ENCODE peak calls at places on chromosomes 2 and 18, in eight cellular contexts. One of them, this sample, is unnamed.

GRCh38 chr2:31318360-31319336 is 84.7 kb downstream of the EHD3 start:
- DNase-seq in ecto neural progenitor cell: no peak
- DNase-seq in small intestine: no peak
- DNase-seq in lower lobe of right lung: peak; percentile 46
- DNase-seq in NCI-H1105: no peak
- DNase-seq in NCI-H1436: no peak
- DNase-seq in NAMALWA: peak; percentile 63
- DNase-seq in NCI-H510A treated with DMSO at 0.1 percent for 48 hours: no peak
- DNase-seq in this sample: no peak

GRCh38 chr18:56115072-56116038 is 523.0 kb downstream of the TXNL1 start:
- DNase-seq in ecto neural progenitor cell: no peak
- DNase-seq in small intestine: no peak
- DNase-seq in lower lobe of right lung: no peak
- DNase-seq in NCI-H1105: no peak
- DNase-seq in NCI-H1436: no peak
- DNase-seq in NAMALWA: no peak
- DNase-seq in NCI-H510A treated with DMSO at 0.1 percent for 48 hours: no peak
- DNase-seq in this sample: no peak

GRCh38 chr2:194346189-194346588 is 1310.8 kb upstream of the SLC39A10 start:
- DNase-seq in ecto neural progenitor cell: no peak
- DNase-seq in small intestine: no peak
- DNase-seq in lower lobe of right lung: no peak
- DNase-seq in NCI-H1105: peak; percentile 38
- DNase-seq in NCI-H1436: peak; percentile 70
- DNase-seq in NAMALWA: no peak
- DNase-seq in NCI-H510A treated with DMSO at 0.1 percent for 48 hours: no peak
- DNase-seq in this sample: no peak

GRCh38 chr18:79485788-79486355 is 90.1 kb downstream of the NFATC1 start:
- DNase-seq in ecto neural progenitor cell: no peak
- DNase-seq in small intestine: no peak
- DNase-seq in lower lobe of right lung: no peak
- DNase-seq in NCI-H1105: no peak
- DNase-seq in NCI-H1436: no peak
- DNase-seq in NAMALWA: no peak
- DNase-seq in NCI-H510A treated with DMSO at 0.1 percent for 48 hours: no peak
- DNase-seq in this sample: no peak

GRCh38 chr18:72235422-72235821 is 308.7 kb downstream of the CBLN2 start:
- DNase-seq in ecto neural progenitor cell: peak; percentile 54
- DNase-seq in small intestine: no peak
- DNase-seq in lower lobe of right lung: no peak
- DNase-seq in NCI-H1105: peak; percentile 6
- DNase-seq in NCI-H1436: peak; percentile 48
- DNase-seq in NAMALWA: no peak
- DNase-seq in NCI-H510A treated with DMSO at 0.1 percent for 48 hours: no peak
- DNase-seq in this sample: no peak

GRCh38 chr2:200242553-200242952 is 63.9 kb upstream of the SPATS2L start:
- DNase-seq in ecto neural progenitor cell: no peak
- DNase-seq in small intestine: no peak
- DNase-seq in lower lobe of right lung: no peak
- DNase-seq in NCI-H1105: no peak
- DNase-seq in NCI-H1436: no peak
- DNase-seq in NAMALWA: no peak
- DNase-seq in NCI-H510A treated with DMSO at 0.1 percent for 48 hours: no peak
- DNase-seq in this sample: no peak

GRCh38 chr2:38876407-38876806 is 631 bp downstream of the MORN2 start:
- DNase-seq in ecto neural progenitor cell: no peak
- DNase-seq in small intestine: no peak
- DNase-seq in lower lobe of right lung: no peak
- DNase-seq in NCI-H1105: no peak
- DNase-seq in NCI-H1436: no peak
- DNase-seq in NAMALWA: peak; percentile 5
- DNase-seq in NCI-H510A treated with DMSO at 0.1 percent for 48 hours: no peak
- DNase-seq in this sample: no peak

GRCh38 chr18:65288908-65289307 is 461.9 kb upstream of the CDH7 start:
- DNase-seq in ecto neural progenitor cell: no peak
- DNase-seq in small intestine: no peak
- DNase-seq in lower lobe of right lung: no peak
- DNase-seq in NCI-H1105: no peak
- DNase-seq in NCI-H1436: no peak
- DNase-seq in NAMALWA: no peak
- DNase-seq in NCI-H510A treated with DMSO at 0.1 percent for 48 hours: no peak
- DNase-seq in this sample: no peak

GRCh38 chr2:62897187-62897827 is 153.3 kb upstream of the OTX1 start:
- DNase-seq in ecto neural progenitor cell: no peak
- DNase-seq in small intestine: no peak
- DNase-seq in lower lobe of right lung: no peak
- DNase-seq in NCI-H1105: no peak
- DNase-seq in NCI-H1436: no peak
- DNase-seq in NAMALWA: no peak
- DNase-seq in NCI-H510A treated with DMSO at 0.1 percent for 48 hours: no peak
- DNase-seq in this sample: no peak

GRCh38 chr2:210086292-210086691 is 83.9 kb downstream of the RPE start:
- DNase-seq in ecto neural progenitor cell: no peak
- DNase-seq in small intestine: peak; percentile 65
- DNase-seq in lower lobe of right lung: no peak
- DNase-seq in NCI-H1105: no peak
- DNase-seq in NCI-H1436: no peak
- DNase-seq in NAMALWA: no peak
- DNase-seq in NCI-H510A treated with DMSO at 0.1 percent for 48 hours: no peak
- DNase-seq in this sample: no peak

GRCh38 chr2:240567872-240568677 is at the start of gene RNPEPL1:
- DNase-seq in ecto neural progenitor cell: peak; percentile 70
- DNase-seq in small intestine: peak; percentile 64
- DNase-seq in lower lobe of right lung: peak; percentile 68
- DNase-seq in NCI-H1105: peak; percentile 28
- DNase-seq in NCI-H1436: no peak
- DNase-seq in NAMALWA: peak; percentile 66
- DNase-seq in NCI-H510A treated with DMSO at 0.1 percent for 48 hours: peak; percentile 42
- DNase-seq in this sample: peak; percentile 90

GRCh38 chr2:181586569-181587076 is 70.3 kb downstream of the CERKL start:
- DNase-seq in ecto neural progenitor cell: no peak
- DNase-seq in small intestine: peak; percentile 77
- DNase-seq in lower lobe of right lung: no peak
- DNase-seq in NCI-H1105: peak; percentile 88
- DNase-seq in NCI-H1436: peak; percentile 31
- DNase-seq in NAMALWA: peak; percentile 74
- DNase-seq in NCI-H510A treated with DMSO at 0.1 percent for 48 hours: peak; percentile 98
- DNase-seq in this sample: no peak

GRCh38 chr2:149375801-149376349 is 45.5 kb downstream of the LYPD6 start:
- DNase-seq in ecto neural progenitor cell: no peak
- DNase-seq in small intestine: no peak
- DNase-seq in lower lobe of right lung: no peak
- DNase-seq in NCI-H1105: no peak
- DNase-seq in NCI-H1436: no peak
- DNase-seq in NAMALWA: no peak
- DNase-seq in NCI-H510A treated with DMSO at 0.1 percent for 48 hours: no peak
- DNase-seq in this sample: no peak

GRCh38 chr2:219644801-219645480 is 17.5 kb downstream of the SLC4A3 start:
- DNase-seq in ecto neural progenitor cell: no peak
- DNase-seq in small intestine: peak; percentile 64
- DNase-seq in lower lobe of right lung: peak; percentile 72
- DNase-seq in NCI-H1105: peak; percentile 30
- DNase-seq in NCI-H1436: no peak
- DNase-seq in NAMALWA: no peak
- DNase-seq in NCI-H510A treated with DMSO at 0.1 percent for 48 hours: no peak
- DNase-seq in this sample: peak; percentile 81

GRCh38 chr2:97706708-97707345 is 6.5 kb upstream of the ZAP70 start:
- DNase-seq in ecto neural progenitor cell: no peak
- DNase-seq in small intestine: no peak
- DNase-seq in lower lobe of right lung: no peak
- DNase-seq in NCI-H1105: no peak
- DNase-seq in NCI-H1436: no peak
- DNase-seq in NAMALWA: no peak
- DNase-seq in NCI-H510A treated with DMSO at 0.1 percent for 48 hours: no peak
- DNase-seq in this sample: peak; percentile 60

GRCh38 chr18:79871026-79871390 is 73.3 kb downstream of the KCNG2 start:
- DNase-seq in ecto neural progenitor cell: peak; percentile 43
- DNase-seq in small intestine: no peak
- DNase-seq in lower lobe of right lung: no peak
- DNase-seq in NCI-H1105: no peak
- DNase-seq in NCI-H1436: no peak
- DNase-seq in NAMALWA: no peak
- DNase-seq in NCI-H510A treated with DMSO at 0.1 percent for 48 hours: no peak
- DNase-seq in this sample: peak; percentile 88

GRCh38 chr18:73646772-73647171 is 500.9 kb downstream of the FBXO15 start:
- DNase-seq in ecto neural progenitor cell: no peak
- DNase-seq in small intestine: no peak
- DNase-seq in lower lobe of right lung: no peak
- DNase-seq in NCI-H1105: no peak
- DNase-seq in NCI-H1436: no peak
- DNase-seq in NAMALWA: no peak
- DNase-seq in NCI-H510A treated with DMSO at 0.1 percent for 48 hours: no peak
- DNase-seq in this sample: no peak

GRCh38 chr2:215832791-215833190 is 180.6 kb downstream of the MREG start:
- DNase-seq in ecto neural progenitor cell: no peak
- DNase-seq in small intestine: no peak
- DNase-seq in lower lobe of right lung: no peak
- DNase-seq in NCI-H1105: no peak
- DNase-seq in NCI-H1436: no peak
- DNase-seq in NAMALWA: no peak
- DNase-seq in NCI-H510A treated with DMSO at 0.1 percent for 48 hours: no peak
- DNase-seq in this sample: no peak

GRCh38 chr18:2914185-2914584 is 67.4 kb downstream of the EMILIN2 start:
- DNase-seq in ecto neural progenitor cell: peak; percentile 31
- DNase-seq in small intestine: no peak
- DNase-seq in lower lobe of right lung: no peak
- DNase-seq in NCI-H1105: no peak
- DNase-seq in NCI-H1436: no peak
- DNase-seq in NAMALWA: no peak
- DNase-seq in NCI-H510A treated with DMSO at 0.1 percent for 48 hours: no peak
- DNase-seq in this sample: peak; percentile 76

GRCh38 chr2:79697200-79697599 is 184.3 kb downstream of the CTNNA2 start:
- DNase-seq in ecto neural progenitor cell: no peak
- DNase-seq in small intestine: no peak
- DNase-seq in lower lobe of right lung: no peak
- DNase-seq in NCI-H1105: no peak
- DNase-seq in NCI-H1436: no peak
- DNase-seq in NAMALWA: no peak
- DNase-seq in NCI-H510A treated with DMSO at 0.1 percent for 48 hours: no peak
- DNase-seq in this sample: no peak